ENCODE peak calls at places on chromosomes 2 and 18, in five cellular contexts. X is Panc1; H is hepatocyte; K is CD8-positive, alpha-beta T cell; A is SK-N-SH. S is an unnamed sample.
A peak's percentile ranks its signal among the peaks of the same experiment; 100 is the strongest.

GRCh38 chr2:204749319-204749718 is 204.0 kb downstream of the PARD3B start:
- DNase-seq in X (no peak), H (no peak), K (no peak), A (no peak), S (no peak)

GRCh38 chr18:42509702-42510424 is 554.8 kb downstream of the PIK3C3 start:
- DNase-seq in X (no peak), H (no peak), K (no peak), A (no peak), S (no peak)

GRCh38 chr2:102764083-102764482 is 2.3 kb downstream of the TMEM182 start:
- DNase-seq in X (no peak), H (no peak), K (no peak), A (no peak), S (no peak)

GRCh38 chr2:157056200-157056676 is 201.3 kb upstream of the GALNT5 start:
- DNase-seq in X (no peak), H (no peak), K (no peak), A (no peak), S (peak; percentile 42)

GRCh38 chr2:46874236-46874929 is 41.2 kb downstream of the MCFD2 start:
- DNase-seq in X (no peak), H (no peak), K (no peak), A (no peak), S (no peak)

GRCh38 chr2:120400546-120400945 is 54.6 kb downstream of the INHBB start:
- DNase-seq in X (no peak), H (no peak), K (no peak), A (no peak), S (no peak)

GRCh38 chr2:192288290-192288689 is 93.6 kb upstream of the TMEFF2 start:
- DNase-seq in X (no peak), H (peak; percentile 28), K (no peak), A (no peak), S (no peak)

GRCh38 chr2:150174396-150174795 is 313.1 kb downstream of the RND3 start:
- DNase-seq in X (no peak), H (no peak), K (no peak), A (no peak), S (no peak)

GRCh38 chr2:236613607-236614006 is 44.0 kb downstream of the ACKR3 start:
- DNase-seq in X (no peak), H (no peak), K (no peak), A (no peak), S (no peak)

GRCh38 chr18:8814206-8814605 is 108.8 kb downstream of the MTCL1 start:
- DNase-seq in X (no peak), H (no peak), K (no peak), A (no peak), S (no peak)

GRCh38 chr18:63775166-63775730 is at the start of gene SERPINB7:
- DNase-seq in X (no peak), H (peak; percentile 9), K (no peak), A (no peak), S (peak; percentile 71)

GRCh38 chr2:201204655-201205515 is 21.9 kb downstream of the CASP10 start:
- DNase-seq in X (no peak), H (no peak), K (no peak), A (no peak), S (no peak)

GRCh38 chr2:159982842-159983785 is 79.3 kb downstream of the PLA2R1 start:
- DNase-seq in X (no peak), H (no peak), K (no peak), A (no peak), S (no peak)

GRCh38 chr2:177748360-177748759 is 324.2 kb downstream of the PDE11A start:
- DNase-seq in X (no peak), H (no peak), K (no peak), A (no peak), S (no peak)

GRCh38 chr2:71417300-71418202 is 35.8 kb upstream of the DYSF start:
- DNase-seq in X (no peak), H (peak; percentile 6), K (peak; percentile 39), A (no peak), S (no peak)

GRCh38 chr18:56130481-56130880 is 507.9 kb downstream of the TXNL1 start:
- DNase-seq in X (no peak), H (no peak), K (no peak), A (no peak), S (no peak)

GRCh38 chr2:66495788-66496640 is 61.1 kb downstream of the MEIS1 start:
- DNase-seq in X (no peak), H (peak; percentile 74), K (no peak), A (no peak), S (peak; percentile 73)

GRCh38 chr18:26089247-26090129 is 925 bp downstream of the SS18 start:
- DNase-seq in X (no peak), H (peak; percentile 33), K (peak; percentile 21), A (peak; percentile 10), S (peak; percentile 8)

GRCh38 chr18:45957100-45957499 is 10.0 kb downstream of the EPG5 start:
- DNase-seq in X (no peak), H (no peak), K (no peak), A (no peak), S (peak; percentile 32)

GRCh38 chr2:86140969-86141392 is 34.9 kb downstream of the PTCD3 start:
- DNase-seq in X (no peak), H (no peak), K (no peak), A (no peak), S (no peak)

GRCh38 chr2:6846540-6846939 is 19.2 kb downstream of the CMPK2 start:
- DNase-seq in X (no peak), H (no peak), K (no peak), A (no peak), S (no peak)

GRCh38 chr2:6841537-6842287 is 24.0 kb downstream of the CMPK2 start:
- DNase-seq in X (no peak), H (no peak), K (no peak), A (no peak), S (no peak)

GRCh38 chr2:6846967-6847695 is 18.6 kb downstream of the CMPK2 start:
- DNase-seq in X (no peak), H (no peak), K (no peak), A (no peak), S (no peak)

GRCh38 chr2:6845312-6845711 is 20.4 kb downstream of the CMPK2 start:
- DNase-seq in X (no peak), H (no peak), K (no peak), A (no peak), S (no peak)

DNA sequence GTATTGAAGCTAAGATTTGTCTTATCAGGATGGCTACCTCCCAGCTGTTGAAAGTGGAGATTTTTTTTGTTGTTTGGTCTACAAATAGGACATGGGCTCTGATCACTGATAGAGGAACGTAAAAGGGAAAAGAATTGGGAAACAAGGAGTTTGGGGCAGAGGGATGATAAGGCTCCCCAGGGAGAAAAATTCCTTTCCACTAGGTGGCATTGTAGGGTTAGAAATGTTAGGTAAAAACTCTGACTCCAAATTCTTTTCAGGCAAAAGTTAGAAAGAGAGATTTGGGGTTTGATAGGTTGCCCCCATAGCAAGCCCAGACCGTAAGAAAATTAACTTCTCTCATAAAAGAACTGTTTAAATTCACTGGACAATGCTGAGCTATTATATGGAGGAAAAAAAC is 19.8 kb downstream of the CMPK2 start:
- DNase-seq in X (no peak), H (no peak), K (no peak), A (no peak), S (no peak)
- H3K9me3 ChIP-seq in X (peaks cover 8% of the 10 kb centered on the region), H (peaks cover 25% of the 10 kb centered on the region), K (peaks cover 42% of the 10 kb centered on the region), A (peaks cover 23% of the 10 kb centered on the region), S (peaks cover 21% of the 10 kb centered on the region)

GRCh38 chr2:100422320-100422719 is 4.9 kb upstream of the CHST10 start:
- DNase-seq in X (no peak), H (peak; percentile 62), K (no peak), A (peak; percentile 75), S (no peak)
- TF ChIP-seq CTCF in X (peak; percentile 79), H (peak; percentile 47), K (no peak), A (peak; percentile 57), S (peak; percentile 71)

GRCh38 chr2:128154225-128154624 is 63.2 kb downstream of the UGGT1 start:
- DNase-seq in X (no peak), H (no peak), K (no peak), A (peak; percentile 48), S (no peak)
- H3K27ac ChIP-seq in X (no peak overlapping the region), H (no peak overlapping the region), K (no peak overlapping the region), A (no peak overlapping the region), S (no peak overlapping the region)

DNA sequence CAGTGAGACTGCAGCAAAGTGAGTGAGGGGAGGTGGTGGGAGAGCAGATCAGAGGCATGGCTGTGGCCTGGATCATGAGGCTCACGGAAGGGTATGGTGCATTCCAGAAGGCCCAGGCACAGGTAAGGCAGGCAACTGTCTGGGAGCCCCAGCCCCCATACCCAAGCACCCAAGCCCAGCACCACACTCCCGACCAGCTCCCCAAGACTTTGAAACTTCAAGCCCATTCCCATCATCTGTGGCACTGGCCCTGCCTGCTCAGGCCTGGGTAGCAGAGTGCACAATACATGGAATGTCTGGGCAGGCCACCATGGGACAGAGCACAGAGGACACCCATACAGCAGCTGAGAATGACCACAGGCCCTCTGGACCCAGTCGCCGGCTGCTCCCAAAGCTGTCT is 202.6 kb upstream of the ARL4C start:
- DNase-seq in X (no peak), H (no peak), K (no peak), A (no peak), S (no peak)
- H3K9me3 ChIP-seq in X (peaks cover 8% of the 10 kb centered on the region), H (no peaks in the 10 kb centered on the region), K (no peaks in the 10 kb centered on the region), A (no peaks in the 10 kb centered on the region), S (peaks cover 10% of the 10 kb centered on the region)

DNA sequence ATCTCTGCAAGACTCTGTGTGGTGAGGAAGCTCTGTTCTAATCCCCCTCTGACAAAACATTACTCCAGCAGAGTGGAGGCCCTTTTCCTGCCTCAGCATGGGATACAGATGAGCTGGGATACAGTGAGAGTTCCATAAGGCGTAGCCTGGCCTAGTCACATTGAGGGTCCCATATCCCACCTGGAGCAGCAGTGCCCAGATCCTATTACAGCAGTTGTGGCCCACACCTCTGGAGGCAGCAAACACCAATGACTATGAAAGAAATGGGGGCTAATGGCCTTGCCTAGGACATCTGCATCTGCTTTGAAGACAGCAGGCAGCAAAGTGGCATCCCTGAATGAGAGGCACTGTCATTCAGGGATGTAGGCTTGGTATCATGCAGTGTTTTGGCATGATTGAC is 534.5 kb downstream of the TDRD15 start:
- DNase-seq in X (no peak), H (no peak), K (no peak), A (no peak), S (no peak)
- TF ChIP-seq CTCF in X (no peak), H (no peak), K (no peak), A (no peak), S (no peak)

S was measured in AG04450.